ENCODE peak calls at places on chromosomes 13 and 19, in ten cellular contexts. D, M, S, L, B, X, Z, N, R and G are unnamed samples.

GRCh38 chr13:22187329-22187728 is 516.5 kb downstream of the FGF9 start:
- DNase-seq in D (no peak), M (no peak), S (no peak), L (no peak), B (no peak), X (no peak), Z (no peak), N (no peak), R (no peak), G (no peak)

GRCh38 chr13:48730971-48731658 is 77.4 kb downstream of the CYSLTR2 start:
- DNase-seq in D (no peak), M (no peak), S (no peak), L (no peak), B (no peak), X (no peak), Z (peak), N (no peak), R (no peak), G (no peak)

GRCh38 chr19:48630289-48631036 is 6.7 kb downstream of the DBP start:
- DNase-seq in D (peak), M (no peak), S (no peak), L (no peak), B (no peak), X (no peak), Z (peak), N (no peak), R (peak), G (no peak)

GRCh38 chr13:113299951-113300350 is 2.9 kb downstream of the LAMP1 start:
- DNase-seq in D (no peak), M (peak), S (no peak), L (no peak), B (no peak), X (no peak), Z (peak), N (no peak), R (no peak), G (no peak)

GRCh38 chr19:10284641-10285278 is 2.0 kb upstream of the ICAM4 start:
- DNase-seq in D (no peak), M (no peak), S (no peak), L (no peak), B (no peak), X (no peak), Z (no peak), N (no peak), R (no peak), G (no peak)

GRCh38 chr19:2529473-2529918 is 53.6 kb downstream of the GADD45B start:
- DNase-seq in D (no peak), M (no peak), S (no peak), L (no peak), B (peak), X (no peak), Z (peak), N (no peak), R (no peak), G (no peak)

GRCh38 chr19:18171605-18172327 is 1.8 kb upstream of the IFI30 start:
- DNase-seq in D (no peak), M (no peak), S (peak), L (no peak), B (no peak), X (no peak), Z (no peak), N (no peak), R (no peak), G (no peak)

GRCh38 chr19:4503224-4504170 is 14.8 kb downstream of the PLIN4 start:
- DNase-seq in D (no peak), M (no peak), S (no peak), L (no peak), B (no peak), X (no peak), Z (no peak), N (no peak), R (no peak), G (no peak)

GRCh38 chr19:34645551-34645950 is 31.4 kb downstream of the SCGB2B2 start:
- DNase-seq in D (no peak), M (no peak), S (no peak), L (no peak), B (no peak), X (no peak), Z (no peak), N (no peak), R (no peak), G (no peak)

GRCh38 chr13:20702945-20703784 is at the start of gene IL17D:
- DNase-seq in D (no peak), M (no peak), S (no peak), L (no peak), B (no peak), X (no peak), Z (no peak), N (peak), R (peak), G (no peak)

GRCh38 chr19:23799321-23799720 is 40.6 kb upstream of the ZNF681 start:
- DNase-seq in D (no peak), M (peak), S (peak), L (no peak), B (no peak), X (no peak), Z (no peak), N (peak), R (no peak), G (no peak)

GRCh38 chr13:39379667-39380655 is 223.0 kb downstream of the LHFPL6 start:
- DNase-seq in D (no peak), M (no peak), S (no peak), L (no peak), B (no peak), X (no peak), Z (no peak), N (no peak), R (no peak), G (no peak)

GRCh38 chr19:52191374-52191773 is 1.5 kb downstream of the PPP2R1A start:
- DNase-seq in D (no peak), M (no peak), S (no peak), L (no peak), B (no peak), X (no peak), Z (no peak), N (no peak), R (peak), G (no peak)

GRCh38 chr13:98014766-98015165 is 61.3 kb downstream of the IPO5 start:
- DNase-seq in D (no peak), M (no peak), S (no peak), L (no peak), B (no peak), X (peak), Z (peak), N (no peak), R (no peak), G (no peak)

GRCh38 chr13:28136916-28137315 is 1.4 kb upstream of the PAN3 start:
- DNase-seq in D (no peak), M (no peak), S (no peak), L (no peak), B (no peak), X (no peak), Z (no peak), N (no peak), R (no peak), G (no peak)

GRCh38 chr19:28020631-28021315 is 1192.2 kb downstream of the UQCRFS1 start:
- DNase-seq in D (no peak), M (no peak), S (no peak), L (no peak), B (no peak), X (no peak), Z (no peak), N (no peak), R (no peak), G (peak)

GRCh38 chr19:56837492-56837891 is 3.0 kb downstream of the PEG3 start:
- DNase-seq in D (peak), M (no peak), S (no peak), L (no peak), B (no peak), X (no peak), Z (peak), N (no peak), R (peak), G (no peak)

GRCh38 chr19:35704218-35704617 is at the start of gene ZBTB32:
- DNase-seq in D (no peak), M (no peak), S (no peak), L (no peak), B (peak), X (no peak), Z (peak), N (no peak), R (peak), G (no peak)

DNA sequence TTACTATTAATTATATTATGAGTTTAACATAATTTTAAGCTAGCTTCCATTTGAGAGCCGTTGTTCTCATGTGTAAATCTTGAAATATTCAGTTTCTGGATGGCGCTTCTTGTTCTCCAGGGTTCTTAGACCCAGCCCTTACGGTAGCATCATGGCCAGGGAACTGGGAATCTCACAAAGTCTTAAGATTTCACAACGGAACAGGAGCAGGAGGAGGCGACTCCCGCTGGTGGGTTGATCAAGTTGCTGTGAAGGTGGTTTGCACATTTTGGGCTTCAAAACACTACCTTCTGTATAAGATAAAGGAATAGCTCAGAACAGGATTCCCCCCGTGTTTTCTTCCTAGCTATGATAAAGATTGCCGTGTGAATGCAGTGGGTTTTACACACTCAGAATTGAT is 2.8 kb downstream of the NAXD start:
- DNase-seq in D (no peak), M (no peak), S (no peak), L (no peak), B (no peak), X (no peak), Z (no peak), N (no peak), R (no peak), G (no peak)
- TF ChIP-seq CTCF in D (no peak), M (no peak), S (no peak), L (no peak), B (no peak), X (peak), Z (no peak), N (no peak), R (no peak), G (no peak)

DNA sequence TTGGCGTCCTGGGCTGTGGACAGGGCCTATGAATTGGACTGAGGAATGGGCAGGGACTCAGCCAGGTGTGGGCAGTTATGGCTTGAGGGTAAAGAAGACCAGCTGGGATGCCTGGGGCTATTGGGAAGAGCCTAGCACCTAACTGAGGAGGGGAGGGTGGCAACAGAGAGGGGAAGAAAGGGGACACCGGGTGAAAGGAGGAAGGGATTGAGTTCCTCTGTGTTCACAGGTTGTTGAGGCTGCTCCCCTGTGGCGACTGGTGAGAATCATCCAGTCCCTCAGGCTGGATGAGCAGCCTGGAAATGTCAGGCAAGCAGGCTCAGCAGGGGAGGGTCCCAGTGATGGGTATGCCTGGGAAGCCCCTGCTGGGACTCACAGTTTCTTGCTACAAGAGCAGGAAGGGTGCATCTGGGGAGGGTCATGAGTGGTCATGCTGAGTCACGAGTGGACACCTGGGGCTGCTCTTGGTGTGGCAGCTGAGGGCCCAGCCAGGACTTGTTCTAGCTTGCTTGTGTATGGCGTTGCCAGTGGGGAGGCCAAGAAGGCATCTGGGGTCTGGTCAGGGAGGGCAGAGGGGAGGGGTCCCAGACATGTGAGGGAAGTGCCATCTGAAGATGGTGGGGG is 1.4 kb downstream of the ZNF324 start:
- DNase-seq in D (no peak), M (no peak), S (no peak), L (no peak), B (no peak), X (no peak), Z (no peak), N (no peak), R (no peak), G (no peak)
- H3K4me3 ChIP-seq in D (peak), M (peak), S (no peak), L (peak), B (peak), X (peak), Z (no peak), N (no peak), R (no peak), G (peak)

DNA sequence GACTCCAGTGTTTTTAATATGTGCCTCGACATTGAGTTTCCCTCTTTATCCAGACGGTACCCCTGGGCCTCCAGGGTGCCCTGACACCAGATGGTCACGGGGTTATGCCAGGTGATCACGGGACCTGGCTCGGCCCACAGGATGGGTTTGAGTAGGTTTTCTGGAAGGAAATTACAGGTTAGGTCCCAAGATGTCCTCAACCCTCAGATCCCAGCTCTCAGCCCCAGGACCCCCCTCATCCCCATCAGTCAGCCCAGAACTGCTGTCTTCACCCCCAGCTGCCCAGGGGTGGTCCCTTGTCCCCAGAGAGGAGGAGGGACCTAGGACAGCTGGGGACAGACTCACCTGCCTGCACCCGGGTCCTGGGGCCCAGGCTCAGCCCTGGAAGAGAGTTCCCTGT is 441 bp downstream of the LILRA4 start:
- DNase-seq in D (no peak), M (no peak), S (no peak), L (no peak), B (no peak), X (no peak), Z (no peak), N (no peak), R (no peak), G (no peak)
- TF ChIP-seq CTCF in D (no peak), M (no peak), S (no peak), L (no peak), B (no peak), X (no peak), Z (no peak), N (no peak), R (no peak), G (no peak)

DNA sequence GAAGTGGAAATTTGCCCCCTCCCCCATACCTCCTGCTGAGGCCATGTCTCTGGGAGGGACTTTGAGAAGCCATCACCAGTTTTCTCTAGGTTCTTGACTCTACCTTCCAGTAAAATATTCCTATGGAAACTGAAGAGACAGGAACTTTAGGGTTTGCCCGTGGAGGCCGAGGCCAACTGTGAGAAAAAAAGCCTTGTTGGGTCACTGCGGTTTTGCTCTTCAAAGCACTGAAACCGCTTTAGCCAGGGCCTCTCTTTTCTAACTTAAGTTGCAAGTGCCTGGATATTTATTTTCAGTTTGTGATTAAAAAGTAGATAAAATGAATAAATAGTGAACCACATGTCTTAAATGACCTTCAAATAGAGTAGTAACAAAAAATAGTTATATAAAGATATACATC is 159.7 kb upstream of the TSC22D1 start:
- DNase-seq in D (no peak), M (no peak), S (no peak), L (no peak), B (no peak), X (no peak), Z (no peak), N (no peak), R (no peak), G (no peak)
- H3K4me3 ChIP-seq in D (no peak), M (no peak), S (no peak), L (no peak), B (no peak), X (no peak), Z (no peak), N (no peak), R (no peak), G (no peak)

GRCh38 chr19:46471116-46471733 is at the start of gene PNMA8A:
- DNase-seq in D (peak), M (no peak), S (no peak), L (no peak), B (no peak), X (no peak), Z (peak), N (no peak), R (no peak), G (no peak)
- TF ChIP-seq CTCF in D (no peak), M (no peak), S (no peak), L (no peak), B (no peak), X (peak), Z (no peak), N (no peak), R (no peak), G (no peak)

GRCh38 chr13:101544979-101545378 is 92.5 kb downstream of the ITGBL1 start:
- DNase-seq in D (no peak), M (no peak), S (no peak), L (no peak), B (no peak), X (no peak), Z (no peak), N (no peak), R (no peak), G (no peak)

GRCh38 chr13:101545521-101545920 is 93.0 kb downstream of the ITGBL1 start:
- DNase-seq in D (no peak), M (no peak), S (no peak), L (no peak), B (no peak), X (no peak), Z (no peak), N (no peak), R (no peak), G (no peak)
- H3K4me3 ChIP-seq in D (no peak), M (no peak), S (no peak), L (no peak), B (no peak), X (no peak), Z (no peak), N (no peak), R (no peak), G (no peak)

GRCh38 chr13:99617474-99618255 is 116.4 kb downstream of the TM9SF2 start:
- DNase-seq in D (no peak), M (no peak), S (no peak), L (no peak), B (peak), X (no peak), Z (peak), N (no peak), R (peak), G (peak)

GRCh38 chr13:99619207-99619606 is 117.9 kb downstream of the TM9SF2 start:
- DNase-seq in D (no peak), M (no peak), S (no peak), L (no peak), B (no peak), X (no peak), Z (no peak), N (no peak), R (no peak), G (no peak)

GRCh38 chr13:99610702-99611289 is 109.5 kb downstream of the TM9SF2 start:
- DNase-seq in D (no peak), M (no peak), S (no peak), L (no peak), B (no peak), X (no peak), Z (no peak), N (no peak), R (no peak), G (no peak)

GRCh38 chr13:99614465-99614885 is 113.2 kb downstream of the TM9SF2 start:
- DNase-seq in D (no peak), M (no peak), S (peak), L (no peak), B (no peak), X (no peak), Z (peak), N (no peak), R (no peak), G (no peak)
- TF ChIP-seq CTCF in D (peak), M (peak), S (no peak), L (no peak), B (no peak), X (peak), Z (peak), N (no peak), R (no peak), G (peak)

DNA sequence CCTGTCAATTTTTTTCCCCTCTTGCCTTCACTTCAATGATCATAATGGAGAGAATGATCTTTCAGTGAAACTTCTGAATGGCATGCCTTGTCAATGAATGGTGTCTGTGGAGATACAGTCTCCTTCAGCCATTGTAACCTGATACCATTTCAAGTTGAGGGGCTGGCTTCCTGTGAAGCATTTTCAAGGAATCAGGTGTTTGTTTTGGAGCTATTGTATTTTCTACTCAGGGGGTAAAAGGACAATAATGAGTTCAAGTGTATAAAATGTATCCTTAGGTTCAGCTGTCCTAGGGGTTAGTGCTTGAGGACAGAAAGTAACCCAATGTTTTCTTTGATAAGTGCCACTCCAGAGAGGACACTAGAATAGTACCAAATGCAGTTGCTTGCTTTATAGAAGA is 23.8 kb upstream of the CBY2 start:
- DNase-seq in D (no peak), M (no peak), S (no peak), L (no peak), B (no peak), X (no peak), Z (no peak), N (no peak), R (no peak), G (no peak)
- H3K4me3 ChIP-seq in D (no peak), M (no peak), S (no peak), L (no peak), B (no peak), X (no peak), Z (no peak), N (no peak), R (no peak), G (no peak)